ENCODE peak calls at places on chromosomes 1 and 21, in nine cellular contexts. K is LoVo; X is AG09319; P is GM10248; D is stimulated activated CD8-positive, alpha-beta memory T cell treated with anti-CD3 and anti-CD28 coated beads, Interleukin-2, amount 100 ng/mL, for 1 hour; E is ovary; R is activated CD4-positive, alpha-beta T cell treated with anti-CD3 and anti-CD28 coated beads, Interleukin-2, amount 50 U/mL, for 1 hour; Z is foreskin fibroblast; N is C1 segment of cervical spinal cord. B is an unnamed sample.

GRCh38 chr1:205596876-205597275 is 34.9 kb downstream of the ELK4 start:
- DNase-seq in K (no peak), X (no peak), P (no peak), D (no peak), E (no peak), R (no peak), Z (no peak), N (no peak), B (no peak)

GRCh38 chr1:244248426-244248825 is 197.3 kb downstream of the ZBTB18 start:
- DNase-seq in K (no peak), X (no peak), P (no peak), D (no peak), E (no peak), R (no peak), Z (no peak), N (no peak), B (no peak)

GRCh38 chr1:117820694-117821381 is 108.6 kb downstream of the GDAP2 start:
- DNase-seq in K (no peak), X (no peak), P (no peak), D (no peak), E (no peak), R (no peak), Z (peak; percentile 67), N (no peak), B (no peak)

GRCh38 chr1:17007121-17007520 is 4.6 kb downstream of the ATP13A2 start:
- DNase-seq in K (no peak), X (no peak), P (no peak), D (no peak), E (no peak), R (no peak), Z (no peak), N (no peak), B (no peak)

GRCh38 chr1:35062518-35063196 is 16.5 kb upstream of the ZMYM1 start:
- DNase-seq in K (peak; percentile 5), X (no peak), P (no peak), D (no peak), E (no peak), R (no peak), Z (peak; percentile 54), N (no peak), B (no peak)

GRCh38 chr1:182264187-182264586 is 127.4 kb downstream of the GLUL start:
- DNase-seq in K (no peak), X (no peak), P (no peak), D (no peak), E (no peak), R (no peak), Z (no peak), N (no peak), B (no peak)

GRCh38 chr1:231855395-231855794 is 228.8 kb downstream of the DISC1 start:
- DNase-seq in K (no peak), X (no peak), P (no peak), D (no peak), E (no peak), R (no peak), Z (peak; percentile 40), N (no peak), B (no peak)

GRCh38 chr1:235045034-235045690 is 83.5 kb downstream of the TOMM20 start:
- DNase-seq in K (no peak), X (no peak), P (no peak), D (no peak), E (no peak), R (no peak), Z (no peak), N (no peak), B (no peak)

GRCh38 chr21:45870421-45870820 is 111.1 kb upstream of the COL6A1 start:
- DNase-seq in K (no peak), X (no peak), P (no peak), D (no peak), E (no peak), R (no peak), Z (no peak), N (no peak), B (no peak)

GRCh38 chr1:235923466-235924008 is 56.8 kb upstream of the LYST start:
- DNase-seq in K (no peak), X (no peak), P (no peak), D (no peak), E (no peak), R (peak; percentile 20), Z (peak; percentile 52), N (no peak), B (no peak)

GRCh38 chr1:37153116-37153515 is 118.8 kb upstream of the GRIK3 start:
- DNase-seq in K (no peak), X (no peak), P (no peak), D (no peak), E (no peak), R (no peak), Z (no peak), N (no peak), B (no peak)

GRCh38 chr1:26530898-26531598 is 1.5 kb downstream of the RPS6KA1 start:
- DNase-seq in K (peak; percentile 96), X (no peak), P (peak; percentile 60), D (no peak), E (no peak), R (no peak), Z (peak; percentile 26), N (no peak), B (peak; percentile 19)

GRCh38 chr1:109980324-109981127 is 4.0 kb upstream of the AHCYL1 start:
- DNase-seq in K (peak; percentile 32), X (no peak), P (no peak), D (no peak), E (no peak), R (peak; percentile 19), Z (no peak), N (no peak), B (no peak)

B was measured in NCI-H460.